ENCODE peak calls at places on chromosomes 4 and X, in eight cellular contexts. W, Z, U, Q, D, B, V and F are unnamed samples.

GRCh38 chr4:113445286-113445685 is 316.3 kb downstream of the CAMK2D start:
- DNase-seq in Q (peak; percentile 98), Z (peak; percentile 90), B (no peak), U (no peak), W (no peak), D (no peak), V (no peak), F (peak; percentile 99)

GRCh38 chrX:17854069-17854468 is 7.0 kb downstream of the RAI2 start:
- DNase-seq in V (no peak), B (no peak), Z (no peak), U (no peak), D (no peak), W (no peak), Q (no peak), F (no peak)

GRCh38 chr4:30172416-30172815 is 547.8 kb upstream of the PCDH7 start:
- DNase-seq in Q (peak; percentile 10), U (no peak), B (no peak), Z (no peak), V (no peak), D (no peak), W (no peak), F (no peak)

GRCh38 chrX:70669120-70669519 is 224.5 kb downstream of the DLG3 start:
- DNase-seq in V (no peak), D (no peak), Q (no peak), B (no peak), Z (no peak), U (no peak), W (no peak), F (no peak)

GRCh38 chr4:24510091-24510490 is 74.3 kb downstream of the DHX15 start:
- DNase-seq in Q (no peak), D (no peak), U (no peak), Z (no peak), W (no peak), V (no peak), B (no peak), F (no peak)

GRCh38 chr4:166017804-166018203 is 144.8 kb downstream of the TLL1 start:
- DNase-seq in W (no peak), Z (no peak), D (no peak), U (no peak), V (no peak), B (no peak), Q (no peak), F (no peak)

GRCh38 chrX:48790477-48790876 is 4.1 kb downstream of the GATA1 start:
- DNase-seq in Z (no peak), B (no peak), V (no peak), W (no peak), Q (no peak), U (no peak), D (no peak), F (no peak)

GRCh38 chr4:127204326-127204725 is 428.4 kb upstream of the INTU start:
- DNase-seq in W (no peak), D (no peak), B (no peak), Q (no peak), U (no peak), V (no peak), Z (no peak), F (no peak)

GRCh38 chr4:102598759-102599379 is 97.7 kb downstream of the NFKB1 start:
- DNase-seq in V (no peak), U (no peak), B (no peak), Q (no peak), W (no peak), Z (no peak), D (no peak), F (no peak)

GRCh38 chr4:138758876-138759275 is 256.7 kb upstream of the NOCT start:
- DNase-seq in D (no peak), V (no peak), U (no peak), Q (no peak), Z (no peak), W (no peak), B (no peak), F (no peak)

GRCh38 chr4:78298618-78299017 is 241.5 kb downstream of the FRAS1 start:
- DNase-seq in U (no peak), B (no peak), W (peak; percentile 3), Q (no peak), Z (peak; percentile 43), V (no peak), D (no peak), F (no peak)

GRCh38 chr4:142473218-142473959 is 372.7 kb downstream of the INPP4B start:
- DNase-seq in Z (no peak), V (no peak), U (no peak), D (peak; percentile 93), W (no peak), Q (no peak), B (no peak), F (no peak)

GRCh38 chrX:130120746-130121504 is 10.6 kb upstream of the ELF4 start:
- DNase-seq in Z (peak; percentile 70), Q (peak; percentile 41), W (peak; percentile 44), U (peak; percentile 79), V (peak; percentile 23), B (peak; percentile 96), D (no peak), F (peak; percentile 66)

GRCh38 chrX:545488-545887 is 85.1 kb upstream of the SHOX start:
- DNase-seq in W (no peak), Z (peak; percentile 90), D (no peak), B (no peak), U (peak; percentile 27), Q (peak; percentile 43), V (no peak), F (peak; percentile 13)

GRCh38 chr4:32215277-32215676 is 1495.1 kb downstream of the PCDH7 start:
- DNase-seq in W (no peak), Q (no peak), V (no peak), U (no peak), Z (no peak), D (no peak), B (no peak), F (no peak)

GRCh38 chrX:39811391-39811790 is 286.4 kb downstream of the BCOR start:
- DNase-seq in B (no peak), Z (no peak), W (no peak), U (no peak), Q (no peak), D (no peak), V (peak; percentile 55), F (no peak)

GRCh38 chrX:147981038-147981752 is at the start of gene FMR1NB:
- DNase-seq in Z (no peak), V (no peak), U (no peak), D (no peak), B (peak; percentile 23), Q (no peak), W (no peak), F (no peak)

GRCh38 chr4:176443117-176443516 is 123.4 kb downstream of the SPCS3 start:
- DNase-seq in B (no peak), V (no peak), Z (peak; percentile 90), W (peak; percentile 67), D (no peak), Q (peak; percentile 93), U (no peak), F (peak; percentile 88)

GRCh38 chrX:21487832-21488231 is 113.6 kb downstream of the CNKSR2 start:
- DNase-seq in W (no peak), V (no peak), Z (no peak), D (peak; percentile 37), U (no peak), B (no peak), Q (no peak), F (no peak)

GRCh38 chr4:116118216-116118615 is 967.2 kb downstream of the TRAM1L1 start:
- DNase-seq in Q (peak; percentile 1), Z (no peak), U (no peak), B (no peak), D (no peak), W (no peak), V (no peak), F (no peak)

GRCh38 chrX:12702509-12703091 is 88.6 kb upstream of the PRPS2 start:
- DNase-seq in W (no peak), U (peak; percentile 28), V (no peak), D (no peak), B (peak; percentile 16), Z (no peak), Q (no peak), F (no peak)

GRCh38 chr4:89070041-89070440 is 13.1 kb upstream of the FAM13A start:
- DNase-seq in W (no peak), Q (no peak), U (no peak), B (no peak), Z (no peak), D (no peak), V (no peak), F (no peak)

GRCh38 chr4:113223001-113223400 is 173.5 kb downstream of the ANK2 start:
- DNase-seq in Q (no peak), U (no peak), B (no peak), D (no peak), V (no peak), Z (peak; percentile 32), W (no peak), F (peak; percentile 2)

GRCh38 chr4:186918466-186918865 is 194.8 kb upstream of the FAT1 start:
- DNase-seq in Z (peak; percentile 22), D (no peak), B (no peak), V (no peak), Q (no peak), U (no peak), W (no peak), F (no peak)

GRCh38 chr4:7051905-7052304 is 8.7 kb downstream of the TADA2B start:
- DNase-seq in V (no peak), U (no peak), D (no peak), B (no peak), Q (no peak), Z (no peak), W (no peak), F (no peak)

GRCh38 chrX:153775631-153776595 is 4.9 kb upstream of the SRPK3 start:
- DNase-seq in D (no peak), Z (no peak), Q (no peak), U (peak; percentile 0), W (no peak), B (peak; percentile 61), V (no peak), F (no peak)

GRCh38 chrX:49838374-49838773 is 9.3 kb downstream of the PAGE4 start:
- DNase-seq in Z (peak; percentile 0), Q (no peak), W (peak; percentile 3), V (no peak), D (peak; percentile 15), B (peak; percentile 38), U (peak; percentile 20), F (no peak)

GRCh38 chr4:154277164-154277563 is 214.4 kb downstream of the DCHS2 start:
- DNase-seq in U (no peak), Z (no peak), B (peak; percentile 26), D (no peak), Q (no peak), V (no peak), W (no peak), F (no peak)